ENCODE peak calls at places on chromosome 11, in five cellular contexts. B is breast epithelium, G is neural progenitor cell, V is retinal pigment epithelial cell, Y is thyroid gland. J is an unnamed sample.

GRCh38 chr11:119284344-119285157 is 32.4 kb downstream of the MCAM start:
- DNase-seq in B (no peak), G (peak), V (no peak), Y (no peak), J (no peak)

GRCh38 chr11:113407163-113407562 is 19.6 kb downstream of the ANKK1 start:
- DNase-seq in B (no peak), G (no peak), V (no peak), Y (no peak), J (no peak)

GRCh38 chr11:62755086-62755615 is 1.2 kb upstream of the ZBTB3 start:
- DNase-seq in B (no peak), G (no peak), V (no peak), Y (no peak), J (no peak)

GRCh38 chr11:130471731-130472433 is 23.4 kb downstream of the ADAMTS15 start:
- DNase-seq in B (peak), G (no peak), V (no peak), Y (no peak), J (no peak)

GRCh38 chr11:134385774-134386565 is 26.1 kb downstream of the B3GAT1 start:
- DNase-seq in B (no peak), G (no peak), V (no peak), Y (no peak), J (no peak)

GRCh38 chr11:65393513-65394079 is 7.2 kb downstream of the FRMD8 start:
- DNase-seq in B (no peak), G (no peak), V (no peak), Y (no peak), J (no peak)

GRCh38 chr11:23288001-23288783 is 427.9 kb upstream of the CCDC179 start:
- DNase-seq in B (no peak), G (no peak), V (no peak), Y (no peak), J (no peak)

GRCh38 chr11:124753207-124753606 is 1.2 kb upstream of the VSIG2 start:
- DNase-seq in B (no peak), G (no peak), V (no peak), Y (peak), J (no peak)

GRCh38 chr11:65471410-65471762 is 27.5 kb upstream of the MALAT1 start:
- DNase-seq in B (no peak), G (peak), V (peak), Y (peak), J (peak)

GRCh38 chr11:4027746-4028145 is 66.9 kb upstream of the RRM1 start:
- DNase-seq in B (no peak), G (no peak), V (no peak), Y (no peak), J (no peak)

GRCh38 chr11:4032097-4032496 is 62.5 kb upstream of the RRM1 start:
- DNase-seq in B (no peak), G (no peak), V (no peak), Y (peak), J (no peak)

GRCh38 chr11:4025957-4026324 is 68.7 kb upstream of the RRM1 start:
- DNase-seq in B (no peak), G (no peak), V (peak), Y (no peak), J (no peak)

GRCh38 chr11:4026389-4026788 is 68.2 kb upstream of the RRM1 start:
- DNase-seq in B (no peak), G (no peak), V (no peak), Y (no peak), J (no peak)

GRCh38 chr11:4030197-4030596 is 64.4 kb upstream of the RRM1 start:
- DNase-seq in B (no peak), G (no peak), V (no peak), Y (no peak), J (no peak)
- TF ChIP-seq CTCF in B (no peak), G (no peak), V (no peak), Y (no peak), J (no peak)

GRCh38 chr11:123166095-123166559 is 28.9 kb downstream of the CLMP start:
- DNase-seq in B (peak), G (peak), V (no peak), Y (peak), J (no peak)
- TF ChIP-seq CTCF in B (peak), G (peak), V (peak), Y (peak), J (peak)

GRCh38 chr11:74749127-74749964 is 697 bp downstream of the RNF169 start:
- DNase-seq in B (peak), G (peak), V (no peak), Y (peak), J (peak)

GRCh38 chr11:74748211-74749126 is at the start of gene RNF169:
- DNase-seq in B (peak), G (peak), V (peak), Y (peak), J (peak)

GRCh38 chr11:74746868-74747267 is 1.8 kb upstream of the RNF169 start:
- DNase-seq in B (no peak), G (no peak), V (no peak), Y (no peak), J (no peak)

GRCh38 chr11:74754507-74755255 is 6.0 kb downstream of the RNF169 start:
- DNase-seq in B (no peak), G (no peak), V (peak), Y (no peak), J (no peak)

GRCh38 chr11:74749965-74750296 is 1.3 kb downstream of the RNF169 start:
- DNase-seq in B (no peak), G (no peak), V (no peak), Y (no peak), J (no peak)
- TF ChIP-seq CTCF in B (no peak), G (no peak), V (no peak), Y (no peak), J (no peak)

GRCh38 chr11:1884123-1884415 is 7.6 kb downstream of the PRR33 start:
- DNase-seq in B (no peak), G (no peak), V (no peak), Y (no peak), J (no peak)

GRCh38 chr11:1880746-1881441 is 10.8 kb downstream of the PRR33 start:
- DNase-seq in B (no peak), G (no peak), V (no peak), Y (no peak), J (no peak)

GRCh38 chr11:1882265-1883238 is 9.1 kb downstream of the PRR33 start:
- DNase-seq in B (peak), G (peak), V (no peak), Y (peak), J (peak)

GRCh38 chr11:1881442-1882264 is 10.0 kb downstream of the PRR33 start:
- DNase-seq in B (no peak), G (no peak), V (no peak), Y (no peak), J (peak)

GRCh38 chr11:1883342-1884122 is 8.2 kb downstream of the PRR33 start:
- DNase-seq in B (no peak), G (no peak), V (no peak), Y (no peak), J (no peak)
- TF ChIP-seq CTCF in B (no peak), G (no peak), V (no peak), Y (no peak), J (no peak)

J was measured in left lung.